ENCODE peak calls at places on chromosome 14, in four cellular contexts. R is prostate gland, Y is fibroblast of lung, D is WTC11. Z is an unnamed sample.

GRCh38 chr14:58193542-58193941 is 6.4 kb upstream of the ACTR10 start:
- DNase-seq in R (no peak), Y (no peak), D (no peak), Z (peak)

GRCh38 chr14:76919431-76919810 is 93.2 kb downstream of the LRRC74A start:
- DNase-seq in R (peak), Y (peak), D (no peak), Z (no peak)

GRCh38 chr14:26828741-26829140 is 230.9 kb upstream of the NOVA1 start:
- DNase-seq in R (no peak), Y (no peak), D (no peak), Z (no peak)

GRCh38 chr14:102591372-102591943 is 991 bp upstream of the RCOR1 start:
- DNase-seq in R (peak), Y (peak), D (peak), Z (no peak)

GRCh38 chr14:65185859-65186258 is 83.5 kb upstream of the MAX start:
- DNase-seq in R (no peak), Y (no peak), D (no peak), Z (no peak)

GRCh38 chr14:24384169-24384568 is 14.6 kb upstream of the NYNRIN start:
- DNase-seq in R (no peak), Y (no peak), D (no peak), Z (no peak)

GRCh38 chr14:99945732-99946651 is 119.2 kb upstream of the EVL start:
- DNase-seq in R (no peak), Y (no peak), D (no peak), Z (no peak)

GRCh38 chr14:75469164-75469563 is 41.3 kb downstream of the JDP2 start:
- DNase-seq in R (no peak), Y (no peak), D (no peak), Z (no peak)

GRCh38 chr14:21020977-21021545 is 3.8 kb downstream of the NDRG2 start:
- DNase-seq in R (peak), Y (no peak), D (no peak), Z (no peak)

GRCh38 chr14:50736932-50737419 is 68.9 kb upstream of the SAV1 start:
- DNase-seq in R (peak), Y (no peak), D (no peak), Z (no peak)

GRCh38 chr14:24900281-24900868 is 149.6 kb downstream of the STXBP6 start:
- DNase-seq in R (no peak), Y (peak), D (no peak), Z (peak)

GRCh38 chr14:99808515-99808914 is 15.3 kb downstream of the EML1 start:
- DNase-seq in R (no peak), Y (no peak), D (no peak), Z (no peak)

GRCh38 chr14:92780444-92780843 is 13.7 kb upstream of the GOLGA5 start:
- DNase-seq in R (no peak), Y (peak), D (no peak), Z (peak)

GRCh38 chr14:93527076-93527692 is 96.4 kb downstream of the UNC79 start:
- DNase-seq in R (peak), Y (no peak), D (no peak), Z (no peak)

GRCh38 chr14:94114589-94115067 is 4.1 kb downstream of the IFI27 start:
- DNase-seq in R (no peak), Y (no peak), D (no peak), Z (no peak)